ENCODE peak calls at places on chromosomes 16 and 17, in seven cellular contexts. V is Right ventricle myocardium superior; M is stimulated activated effector memory CD8-positive, alpha-beta T cell treated with anti-CD3 and anti-CD28 coated beads, Interleukin-12 subunit alpha, Interleukin-12 subunit beta, amount 100 ng/mL, for 72 hours; L is MM.1S; P is skeletal muscle cell; O is AG04450; Z is activated gamma-delta T cell treated with Interleukin-2 at 50 U/mL for 16 hours. B is an unnamed sample.

GRCh38 chr17:2718150-2718938 is 6.8 kb upstream of the CLUH start:
- DNase-seq in V (no peak), M (no peak), L (no peak), P (no peak), O (no peak), Z (no peak), B (no peak)

GRCh38 chr16:72372082-72372615 is 200.2 kb upstream of the PMFBP1 start:
- DNase-seq in V (no peak), M (no peak), L (no peak), P (no peak), O (no peak), Z (no peak), B (no peak)

GRCh38 chr17:55273579-55274370 is 9.0 kb downstream of the HLF start:
- DNase-seq in V (peak), M (no peak), L (no peak), P (no peak), O (no peak), Z (no peak), B (no peak)

GRCh38 chr16:58499615-58500328 is at the start of gene NDRG4:
- DNase-seq in V (no peak), M (peak), L (no peak), P (peak), O (peak), Z (no peak), B (peak)

GRCh38 chr16:27114006-27114405 is 47.3 kb downstream of the C16orf82 start:
- DNase-seq in V (no peak), M (no peak), L (no peak), P (no peak), O (no peak), Z (no peak), B (no peak)

GRCh38 chr17:62746941-62747340 is 61.2 kb downstream of the MARCHF10 start:
- DNase-seq in V (no peak), M (no peak), L (no peak), P (no peak), O (no peak), Z (no peak), B (no peak)

GRCh38 chr16:30139895-30140481 is 17.0 kb upstream of the MAPK3 start:
- DNase-seq in V (no peak), M (no peak), L (no peak), P (no peak), O (no peak), Z (no peak), B (no peak)

GRCh38 chr16:67244387-67245188 is 2.7 kb downstream of the FHOD1 start:
- DNase-seq in V (peak), M (peak), L (peak), P (peak), O (no peak), Z (peak), B (peak)

GRCh38 chr17:28053044-28053670 is 10.7 kb downstream of the NLK start:
- DNase-seq in V (no peak), M (no peak), L (no peak), P (no peak), O (no peak), Z (no peak), B (no peak)

GRCh38 chr16:68792465-68793324 is 50.6 kb upstream of the TANGO6 start:
- DNase-seq in V (no peak), M (no peak), L (no peak), P (peak), O (no peak), Z (no peak), B (no peak)

GRCh38 chr17:65902831-65903549 is 288.9 kb downstream of the CEP112 start:
- DNase-seq in V (no peak), M (no peak), L (no peak), P (no peak), O (no peak), Z (no peak), B (no peak)

B was measured in foreskin melanocyte.